ENCODE peak calls at places on chromosome 21, in ten cellular contexts. T is left lung; Y is CD8-positive, alpha-beta memory T cell; C is tibial artery; U is neural progenitor cell; F is cardiac muscle cell; G is prostate gland; D is hepatocyte; B is heart right ventricle; L is upper lobe of right lung. Q is an unnamed sample. For H3K27me3 and H3K36me3, the result is how much of the 10 kb centered on the place peaks cover.

GRCh38 chr21:42093991-42094417 is 22.9 kb downstream of the UMODL1 start:
- DNase-seq in T (no peak), Y (no peak), C (peak), U (no peak), F (no peak), G (peak), D (peak), B (no peak), L (no peak), Q (peak)

GRCh38 chr21:42198949-42199348 is 20.0 kb upstream of the ABCG1 start:
- DNase-seq in T (no peak), Y (no peak), C (no peak), U (no peak), F (no peak), G (no peak), D (no peak), B (no peak), L (no peak), Q (no peak)

GRCh38 chr21:31194510-31195293 is 149.4 kb downstream of the TIAM1 start:
- DNase-seq in T (no peak), Y (no peak), C (no peak), U (no peak), F (no peak), G (no peak), D (no peak), B (no peak), L (no peak), Q (no peak)

GRCh38 chr21:35801388-35801787 is 258.9 kb downstream of the SETD4 start:
- DNase-seq in T (no peak), Y (no peak), C (no peak), U (no peak), F (no peak), G (no peak), D (no peak), B (no peak), L (no peak), Q (no peak)

GRCh38 chr21:25578070-25578961 is 29.0 kb downstream of the MRPL39 start:
- DNase-seq in T (no peak), Y (no peak), C (no peak), U (no peak), F (no peak), G (no peak), D (no peak), B (no peak), L (no peak), Q (no peak)

GRCh38 chr21:38735807-38736206 is 69.9 kb upstream of the ETS2 start:
- DNase-seq in T (no peak), Y (no peak), C (no peak), U (no peak), F (no peak), G (no peak), D (no peak), B (no peak), L (no peak), Q (no peak)

GRCh38 chr21:42839271-42840231 is 39.8 kb downstream of the WDR4 start:
- DNase-seq in T (no peak), Y (no peak), C (no peak), U (no peak), F (no peak), G (no peak), D (no peak), B (no peak), L (peak), Q (peak)

GRCh38 chr21:41475714-41476405 is 32.1 kb downstream of the TMPRSS2 start:
- DNase-seq in T (no peak), Y (no peak), C (no peak), U (no peak), F (no peak), G (no peak), D (no peak), B (no peak), L (peak), Q (no peak)

GRCh38 chr21:38266732-38267131 is 9.9 kb downstream of the KCNJ15 start:
- DNase-seq in T (no peak), Y (no peak), C (no peak), U (no peak), F (no peak), G (no peak), D (no peak), B (no peak), L (no peak), Q (no peak)

GRCh38 chr21:36686955-36687354 is 12.0 kb upstream of the SIM2 start:
- DNase-seq in T (no peak), Y (no peak), C (no peak), U (no peak), F (no peak), G (no peak), D (no peak), B (no peak), L (no peak), Q (no peak)

GRCh38 chr21:36716836-36717235 is 17.9 kb downstream of the SIM2 start:
- DNase-seq in T (no peak), Y (no peak), C (no peak), U (no peak), F (no peak), G (no peak), D (no peak), B (no peak), L (no peak), Q (no peak)

GRCh38 chr21:40120944-40121575 is 253.8 kb downstream of the PCP4 start:
- DNase-seq in T (no peak), Y (no peak), C (no peak), U (peak), F (peak), G (no peak), D (peak), B (no peak), L (no peak), Q (no peak)

GRCh38 chr21:36708512-36709029 is 9.7 kb downstream of the SIM2 start:
- DNase-seq in T (no peak), Y (no peak), C (peak), U (peak), F (no peak), G (no peak), D (no peak), B (no peak), L (peak), Q (no peak)

GRCh38 chr21:39048064-39048463 is 135.2 kb downstream of the PSMG1 start:
- DNase-seq in T (no peak), Y (no peak), C (no peak), U (peak), F (peak), G (no peak), D (peak), B (no peak), L (no peak), Q (no peak)

GRCh38 chr21:36820176-36821031 is 121.5 kb downstream of the SIM2 start:
- DNase-seq in T (no peak), Y (no peak), C (no peak), U (peak), F (peak), G (no peak), D (no peak), B (no peak), L (no peak), Q (no peak)

GRCh38 chr21:37146320-37147225 is 73.5 kb downstream of the TTC3 start:
- DNase-seq in T (no peak), Y (no peak), C (no peak), U (no peak), F (peak), G (no peak), D (no peak), B (no peak), L (no peak), Q (no peak)

GRCh38 chr21:22890656-22891055 is 1892.4 kb downstream of the NCAM2 start:
- DNase-seq in T (no peak), Y (no peak), C (no peak), U (no peak), F (no peak), G (no peak), D (no peak), B (no peak), L (no peak), Q (no peak)

GRCh38 chr21:41068411-41069304 is 99.3 kb upstream of the BACE2 start:
- DNase-seq in T (peak), Y (no peak), C (peak), U (peak), F (peak), G (peak), D (peak), B (peak), L (peak), Q (peak)

GRCh38 chr21:43331111-43331961 is 95.6 kb downstream of the SIK1 start:
- DNase-seq in T (peak), Y (no peak), C (no peak), U (no peak), F (no peak), G (no peak), D (no peak), B (no peak), L (no peak), Q (no peak)

GRCh38 chr21:37792046-37792445 is 124.2 kb downstream of the KCNJ6 start:
- DNase-seq in T (no peak), Y (no peak), C (no peak), U (no peak), F (no peak), G (no peak), D (no peak), B (no peak), L (no peak), Q (no peak)

GRCh38 chr21:26095131-26095530 is 75.4 kb downstream of the APP start:
- DNase-seq in T (no peak), Y (no peak), C (no peak), U (no peak), F (no peak), G (no peak), D (no peak), B (no peak), L (no peak), Q (no peak)

DNA sequence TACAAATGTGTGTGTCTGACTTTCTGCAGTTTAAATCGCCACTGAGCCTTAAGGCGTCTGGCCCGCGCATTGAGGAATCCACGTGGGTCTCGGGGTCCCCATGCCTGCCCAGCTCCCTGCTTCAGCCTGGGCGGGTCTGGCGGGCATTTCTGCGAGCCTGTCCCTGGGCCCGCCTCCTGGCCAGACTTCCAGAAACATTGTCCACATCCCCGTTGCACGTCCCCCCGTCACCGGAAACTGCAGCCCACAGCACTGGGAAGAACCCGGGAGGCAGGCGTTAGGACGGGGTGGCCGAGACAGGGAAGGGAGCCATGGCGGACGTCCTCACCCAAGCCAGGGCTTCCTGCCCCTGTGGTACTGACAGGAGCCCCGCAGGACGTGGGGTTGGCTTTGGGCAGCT is 113.1 kb upstream of the COL6A1 start:
- DNase-seq in T (no peak), Y (no peak), C (no peak), U (no peak), F (no peak), G (no peak), D (no peak), B (no peak), L (no peak), Q (peak)
- H3K27me3 ChIP-seq in T (under half), Y (under half), C (under half), U (under half), F (under half), G (under half), D (under half), B (under half), L (under half), Q (under half)

GRCh38 chr21:46349134-46349760 is 25.3 kb downstream of the PCNT start:
- DNase-seq in T (peak), Y (no peak), C (no peak), U (no peak), F (no peak), G (no peak), D (no peak), B (no peak), L (no peak), Q (no peak)
- H3K36me3 ChIP-seq in T (half or more), Y (under half), C (half or more), U (under half), F (under half), G (under half), D (under half), B (half or more), L (half or more), Q (half or more)

DNA sequence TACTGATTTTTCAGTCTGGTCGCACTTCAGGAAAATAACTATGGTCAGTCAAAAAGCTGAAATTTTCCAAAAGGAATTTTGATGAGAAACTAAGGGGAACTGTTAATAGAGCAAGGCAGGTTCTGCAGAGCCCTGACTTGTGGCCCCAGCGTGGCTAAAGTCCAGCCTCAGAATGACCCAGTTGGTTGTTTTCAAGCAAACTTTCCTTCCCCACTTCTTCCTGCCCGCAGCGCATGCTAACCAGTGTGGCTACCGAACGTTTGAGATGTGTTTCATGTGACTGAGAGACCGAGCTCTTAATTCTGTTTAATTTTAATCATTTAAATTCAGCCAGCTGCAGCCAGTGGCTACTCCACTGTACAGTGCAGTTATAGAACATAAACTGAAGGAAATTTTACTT is 6.2 kb upstream of the IL10RB start:
- DNase-seq in T (no peak), Y (no peak), C (peak), U (no peak), F (no peak), G (no peak), D (no peak), B (no peak), L (no peak), Q (no peak)
- H3K27me3 ChIP-seq in T (under half), Y (under half), C (under half), U (under half), F (under half), G (under half), D (under half), B (under half), L (under half), Q (under half)

GRCh38 chr21:44987886-44988606 is 48.2 kb downstream of the SLX9 start:
- DNase-seq in T (peak), Y (no peak), C (peak), U (no peak), F (no peak), G (no peak), D (no peak), B (peak), L (peak), Q (no peak)
- H3K36me3 ChIP-seq in T (under half), Y (under half), C (under half), U (under half), F (under half), G (under half), D (under half), B (under half), L (under half), Q (under half)

DNA sequence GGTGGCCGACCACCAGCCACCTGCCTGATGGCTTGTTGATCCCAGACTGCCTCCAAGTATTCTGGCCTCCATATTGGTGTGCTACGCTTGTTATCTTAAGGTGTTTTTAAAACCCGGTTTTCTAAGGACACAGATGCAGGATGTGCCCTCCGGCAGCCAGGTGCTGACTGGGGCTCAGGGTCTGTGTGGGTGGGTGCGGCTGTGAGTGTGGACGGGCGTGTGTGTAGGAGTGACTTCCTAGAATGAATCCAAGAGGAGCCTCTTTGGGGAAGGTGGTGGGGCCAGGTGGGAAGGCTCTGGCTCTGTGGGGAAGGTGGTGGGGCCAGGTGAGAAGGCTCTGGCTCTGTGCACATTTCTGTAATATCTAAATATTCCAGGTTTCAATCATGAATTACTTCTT is 12.8 kb upstream of the TSPEAR start:
- DNase-seq in T (no peak), Y (no peak), C (no peak), U (no peak), F (no peak), G (no peak), D (no peak), B (no peak), L (no peak), Q (peak)
- H3K27me3 ChIP-seq in T (half or more), Y (under half), C (under half), U (under half), F (under half), G (under half), D (under half), B (under half), L (half or more), Q (half or more)

GRCh38 chr21:28771790-28772501 is 220.7 kb downstream of the LTN1 start:
- DNase-seq in T (no peak), Y (no peak), C (no peak), U (no peak), F (no peak), G (no peak), D (peak), B (no peak), L (no peak), Q (no peak)

GRCh38 chr21:28769683-28770082 is 223.0 kb downstream of the LTN1 start:
- DNase-seq in T (no peak), Y (no peak), C (no peak), U (no peak), F (no peak), G (no peak), D (no peak), B (no peak), L (no peak), Q (no peak)

GRCh38 chr21:28773036-28773435 is 219.6 kb downstream of the LTN1 start:
- DNase-seq in T (no peak), Y (no peak), C (no peak), U (no peak), F (no peak), G (no peak), D (no peak), B (no peak), L (no peak), Q (no peak)

GRCh38 chr21:28768753-28769152 is 223.9 kb downstream of the LTN1 start:
- DNase-seq in T (no peak), Y (no peak), C (no peak), U (no peak), F (no peak), G (no peak), D (no peak), B (no peak), L (no peak), Q (no peak)

DNA sequence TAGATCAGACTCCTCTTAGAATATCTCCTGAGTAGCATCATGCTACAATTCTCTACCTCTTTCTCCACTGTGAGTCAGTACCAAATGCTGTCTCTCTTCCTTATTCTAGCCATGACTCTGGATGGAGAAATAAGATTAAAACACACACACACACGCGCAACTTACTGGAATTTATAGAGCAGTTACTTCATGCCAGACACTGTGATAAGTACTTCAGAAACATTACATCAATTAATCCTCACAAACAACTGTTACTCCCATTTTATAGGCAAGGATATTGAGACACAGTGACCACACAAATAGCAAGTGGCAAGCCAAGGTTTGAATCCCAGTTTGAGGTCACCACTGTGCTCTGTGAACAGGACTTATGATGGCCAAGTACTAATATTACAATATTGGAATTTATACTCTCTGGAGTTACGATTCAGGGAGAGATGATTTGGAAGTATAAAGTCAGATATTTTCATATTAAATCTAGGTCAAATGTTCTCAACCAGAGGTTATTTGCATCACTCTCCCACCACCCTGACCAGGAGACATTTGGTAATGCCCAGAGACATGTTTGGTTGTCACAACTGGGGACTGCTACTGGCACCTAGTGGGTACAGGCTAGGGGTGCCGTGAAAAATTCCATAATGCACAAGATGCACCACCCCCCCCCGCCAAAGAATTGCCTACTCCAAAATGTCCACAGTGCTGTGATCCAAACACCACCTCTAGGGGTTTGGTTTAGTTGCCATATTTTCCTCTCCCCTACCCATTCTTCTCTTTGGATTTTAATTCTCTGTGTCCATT is 221.6 kb downstream of the LTN1 start:
- DNase-seq in T (no peak), Y (no peak), C (no peak), U (no peak), F (no peak), G (no peak), D (peak), B (no peak), L (no peak), Q (no peak)
- H3K36me3 ChIP-seq in T (under half), Y (under half), C (under half), U (under half), F (under half), G (under half), D (under half), B (under half), L (under half), Q (under half)

GRCh38 chr21:15390049-15390448 is 325.2 kb upstream of the NRIP1 start:
- DNase-seq in T (no peak), Y (no peak), C (no peak), U (no peak), F (no peak), G (no peak), D (no peak), B (no peak), L (no peak), Q (no peak)
- H3K27me3 ChIP-seq in T (under half), Y (under half), C (under half), U (under half), F (under half), G (under half), D (under half), B (under half), L (under half), Q (under half)